ENCODE peak calls at places on chromosomes 4 and X, in nine cellular contexts. K, N, L, C, A, W, D, G and F are unnamed samples. For H3K4me1, the result is how much of the 10 kb centered on the place peaks cover.

GRCh38 chrX:36241397-36241796 is 321.9 kb downstream of the CFAP47 start:
- DNase-seq in W (no peak), L (no peak), A (no peak), D (no peak), C (no peak), G (no peak), N (no peak), K (no peak), F (no peak)

GRCh38 chr4:102524691-102525090 is 23.5 kb downstream of the NFKB1 start:
- DNase-seq in C (no peak), K (no peak), D (no peak), N (no peak), W (no peak), A (no peak), L (no peak), G (no peak), F (no peak)

GRCh38 chr4:138775890-138776289 is 239.7 kb upstream of the NOCT start:
- DNase-seq in W (no peak), K (no peak), D (no peak), A (no peak), L (no peak), N (no peak), G (no peak), C (no peak), F (no peak)

GRCh38 chr4:29079260-29079659 is 1640.9 kb upstream of the PCDH7 start:
- DNase-seq in N (no peak), K (no peak), A (no peak), G (no peak), W (no peak), L (no peak), D (no peak), C (no peak), F (no peak)

GRCh38 chr4:101355767-101356702 is 8.7 kb upstream of the PPP3CA start:
- DNase-seq in K (peak), N (no peak), D (no peak), L (no peak), W (no peak), A (no peak), G (no peak), C (no peak), F (no peak)

GRCh38 chr4:58590714-58591113 is 1480.5 kb upstream of the IGFBP7 start:
- DNase-seq in A (no peak), C (no peak), L (no peak), N (no peak), G (no peak), W (no peak), D (no peak), K (no peak), F (no peak)

GRCh38 chr4:75497133-75497532 is 17.1 kb downstream of the RCHY1 start:
- DNase-seq in N (no peak), L (no peak), W (no peak), G (no peak), C (no peak), A (no peak), K (peak), D (no peak), F (no peak)

GRCh38 chr4:13548059-13548983 is 4.0 kb upstream of the NKX3-2 start:
- DNase-seq in A (peak), N (no peak), D (no peak), K (no peak), C (no peak), W (no peak), L (no peak), G (no peak), F (no peak)

GRCh38 chrX:149711545-149712236 is at the start of gene MAGEA11:
- DNase-seq in A (no peak), K (no peak), G (no peak), L (no peak), N (no peak), W (no peak), D (no peak), C (no peak), F (no peak)

GRCh38 chrX:111467896-111468295 is 43.5 kb upstream of the SERTM2 start:
- DNase-seq in N (peak), L (no peak), C (no peak), G (peak), D (peak), W (peak), A (no peak), K (no peak), F (no peak)

GRCh38 chr4:89249716-89250361 is 57.8 kb downstream of the GPRIN3 start:
- DNase-seq in K (no peak), W (no peak), A (no peak), D (no peak), N (no peak), C (no peak), G (no peak), L (no peak), F (no peak)

GRCh38 chrX:53357799-53358530 is 64.5 kb downstream of the SMC1A start:
- DNase-seq in G (no peak), W (no peak), A (peak), K (peak), D (no peak), N (no peak), C (no peak), L (no peak), F (no peak)

GRCh38 chr4:146051724-146052396 is 113.2 kb upstream of the ZNF827 start:
- DNase-seq in D (no peak), W (no peak), K (peak), C (no peak), L (no peak), N (no peak), A (peak), G (no peak), F (no peak)

GRCh38 chr4:113116414-113117345 is 67.2 kb downstream of the ANK2 start:
- DNase-seq in C (no peak), K (no peak), G (no peak), W (no peak), D (no peak), A (no peak), N (no peak), L (no peak), F (no peak)
- H3K4me3 ChIP-seq in C (peak), K (no peak), G (peak), W (no peak), D (no peak), A (no peak), N (no peak), L (no peak), F (peak)

GRCh38 chr4:179867300-179867878 is 2375.8 kb upstream of the TENM3 start:
- DNase-seq in L (no peak), N (no peak), G (no peak), D (peak), K (peak), C (peak), A (peak), W (no peak), F (no peak)
- TF ChIP-seq CTCF in L (no peak), N (peak), G (peak), D (peak), K (peak), C (peak), A (peak), W (no peak), F (no peak)

DNA sequence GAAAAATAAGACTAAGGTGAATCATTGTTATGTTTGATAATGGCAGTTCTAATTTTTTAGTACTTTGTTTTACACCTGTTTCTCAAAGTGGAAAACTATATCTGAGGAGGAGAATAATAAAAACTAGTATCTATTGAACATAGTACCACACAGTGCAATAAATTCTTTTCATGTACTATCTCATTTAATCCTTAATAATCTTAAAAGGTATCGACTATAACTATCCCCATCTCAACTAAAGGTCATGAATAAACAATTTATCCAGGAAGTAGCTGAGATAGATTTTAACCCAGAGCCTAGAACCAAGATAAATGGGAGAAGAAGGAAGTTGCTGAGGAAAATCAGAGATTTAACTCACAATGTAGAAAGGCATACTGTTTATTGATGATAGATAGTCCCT is 2.5 kb downstream of the CHIC2 start:
- DNase-seq in N (no peak), C (no peak), D (no peak), W (no peak), G (no peak), K (no peak), A (no peak), L (no peak), F (no peak)
- H3K4me1 ChIP-seq in N (half or more), C (under half), D (half or more), W (under half), G (half or more), K (under half), A (under half), L (under half), F (under half)

GRCh38 chr4:176273741-176274140 is 4.7 kb upstream of the ASB5 start:
- DNase-seq in L (no peak), D (no peak), W (no peak), A (no peak), G (no peak), K (no peak), C (no peak), N (no peak), F (no peak)
- H3K4me3 ChIP-seq in L (no peak), D (no peak), W (no peak), A (no peak), G (no peak), K (no peak), C (no peak), N (no peak), F (no peak)

DNA sequence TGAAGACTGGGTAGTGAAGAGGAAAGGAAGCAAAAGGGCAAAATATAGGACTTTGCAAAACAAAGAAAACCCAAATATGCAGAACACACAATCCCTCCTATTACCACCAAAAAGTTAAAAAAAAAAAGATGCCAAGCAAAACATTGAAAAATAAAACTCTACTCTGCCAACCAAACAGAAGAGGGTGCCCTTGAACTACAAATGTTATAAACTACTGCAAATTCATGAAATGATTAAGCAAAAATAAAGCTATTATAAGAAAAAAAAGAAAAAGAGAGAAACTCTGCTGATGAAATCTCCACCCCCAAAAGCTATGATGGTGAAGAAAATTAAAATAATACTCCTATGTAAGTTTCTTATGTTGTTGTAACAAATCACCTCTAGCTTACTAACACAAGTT is 168.5 kb upstream of the STK26 start:
- DNase-seq in D (no peak), N (no peak), C (no peak), K (no peak), L (no peak), W (no peak), A (peak), G (no peak), F (no peak)
- TF ChIP-seq CTCF in D (no peak), N (no peak), C (no peak), K (peak), L (no peak), W (no peak), A (peak), G (no peak), F (peak)

GRCh38 chr4:87029356-87029755 is 94.5 kb downstream of the AFF1 start:
- DNase-seq in W (peak), N (no peak), G (no peak), D (no peak), A (no peak), C (no peak), L (no peak), K (no peak), F (no peak)
- H3K4me1 ChIP-seq in W (under half), N (half or more), G (half or more), D (half or more), A (half or more), C (under half), L (under half), K (under half), F (under half)

GRCh38 chr4:20254517-20255250 is 3.0 kb downstream of the SLIT2 start:
- DNase-seq in D (peak), G (peak), W (peak), L (peak), N (peak), C (peak), A (peak), K (peak), F (no peak)

GRCh38 chr4:20253799-20254409 is 2.2 kb downstream of the SLIT2 start:
- DNase-seq in D (peak), K (peak), G (peak), N (peak), W (peak), A (peak), L (peak), C (peak), F (peak)

GRCh38 chr4:20255823-20256222 is 4.1 kb downstream of the SLIT2 start:
- DNase-seq in A (no peak), K (no peak), C (no peak), D (no peak), W (no peak), G (no peak), L (no peak), N (no peak), F (no peak)

GRCh38 chr4:20256381-20256881 is 4.7 kb downstream of the SLIT2 start:
- DNase-seq in A (no peak), C (no peak), D (no peak), L (no peak), G (no peak), K (peak), N (no peak), W (no peak), F (no peak)

GRCh38 chr4:20255251-20255586 is 3.5 kb downstream of the SLIT2 start:
- DNase-seq in A (peak), N (no peak), C (no peak), L (no peak), G (no peak), W (no peak), K (no peak), D (no peak), F (no peak)
- H3K4me3 ChIP-seq in A (peak), N (peak), C (peak), L (peak), G (peak), W (peak), K (peak), D (peak), F (peak)